ENCODE peak calls at places on chromosomes 2 and 18, in eight cellular contexts. Q is cardiac muscle cell, R is WERI-Rb-1, A is GM12865, D is tibial artery, F is activated B cell treated with CpG ODN at 0.5 μM for 24 hours, B is neural progenitor cell, L is testis. K is an unnamed sample.

GRCh38 chr2:201261471-201261870 is 1.1 kb downstream of the CASP8 start:
- DNase-seq in Q (no peak), R (no peak), A (peak; percentile 22), D (no peak), F (no peak), B (no peak), L (no peak), K (no peak)

GRCh38 chr2:61905372-61906186 is at the start of gene COMMD1:
- DNase-seq in Q (peak; percentile 88), R (peak; percentile 91), A (peak; percentile 89), D (peak; percentile 87), F (peak; percentile 78), B (peak; percentile 86), L (peak; percentile 93), K (peak; percentile 80)

GRCh38 chr2:41241325-41242000 is 789.6 kb upstream of the SLC8A1 start:
- DNase-seq in Q (no peak), R (no peak), A (peak; percentile 15), D (no peak), F (no peak), B (no peak), L (no peak), K (no peak)

GRCh38 chr2:181140414-181140813 is 160.0 kb downstream of the UBE2E3 start:
- DNase-seq in Q (no peak), R (no peak), A (no peak), D (peak; percentile 62), F (no peak), B (no peak), L (no peak), K (no peak)

GRCh38 chr2:20450201-20451108 is 3.6 kb downstream of the RHOB start:
- DNase-seq in Q (peak; percentile 28), R (peak; percentile 79), A (no peak), D (peak; percentile 93), F (no peak), B (peak; percentile 42), L (peak; percentile 61), K (peak; percentile 64)

GRCh38 chr2:194116861-194117260 is 1540.2 kb upstream of the SLC39A10 start:
- DNase-seq in Q (no peak), R (no peak), A (no peak), D (no peak), F (no peak), B (no peak), L (no peak), K (no peak)

GRCh38 chr2:231786177-231786916 is at the start of gene COPS7B:
- DNase-seq in Q (peak; percentile 93), R (peak; percentile 89), A (peak; percentile 92), D (peak; percentile 84), F (peak; percentile 78), B (peak; percentile 93), L (peak; percentile 85), K (peak; percentile 73)

GRCh38 chr2:51258301-51258700 is 226.4 kb upstream of the NRXN1 start:
- DNase-seq in Q (no peak), R (no peak), A (no peak), D (no peak), F (no peak), B (no peak), L (no peak), K (no peak)

GRCh38 chr2:129233751-129234406 is 745.6 kb upstream of the RAB6C start:
- DNase-seq in Q (peak; percentile 47), R (peak; percentile 30), A (no peak), D (no peak), F (no peak), B (peak; percentile 52), L (peak; percentile 59), K (peak; percentile 9)

GRCh38 chr18:34971313-34971712 is 69.9 kb upstream of the MAPRE2 start:
- DNase-seq in Q (no peak), R (no peak), A (no peak), D (no peak), F (no peak), B (no peak), L (no peak), K (no peak)

GRCh38 chr2:12090072-12090471 is 343.6 kb downstream of the LPIN1 start:
- DNase-seq in Q (no peak), R (no peak), A (no peak), D (no peak), F (no peak), B (no peak), L (no peak), K (no peak)

GRCh38 chr18:681985-682384 is 24.5 kb downstream of the TYMS start:
- DNase-seq in Q (no peak), R (no peak), A (no peak), D (no peak), F (no peak), B (no peak), L (no peak), K (no peak)

GRCh38 chr2:238203104-238203972 is at the start of gene ILKAP:
- DNase-seq in Q (peak; percentile 94), R (peak; percentile 87), A (peak; percentile 91), D (peak; percentile 93), F (peak; percentile 90), B (peak; percentile 94), L (peak; percentile 87), K (peak; percentile 92)

GRCh38 chr2:64362562-64363026 is 91.4 kb upstream of the LGALSL start:
- DNase-seq in Q (no peak), R (no peak), A (no peak), D (no peak), F (no peak), B (no peak), L (no peak), K (no peak)

GRCh38 chr2:142876423-142876822 is 1.0 kb upstream of the KYNU start:
- DNase-seq in Q (no peak), R (no peak), A (no peak), D (no peak), F (no peak), B (no peak), L (no peak), K (no peak)
- TF ChIP-seq CTCF in Q (no peak), R (no peak), A (no peak), D (no peak), F (no peak), B (no peak), L (no peak), K (no peak)

GRCh38 chr2:241734467-241735208 is at the start of gene D2HGDH:
- DNase-seq in Q (peak; percentile 95), R (peak; percentile 90), A (peak; percentile 92), D (peak; percentile 96), F (peak; percentile 97), B (peak; percentile 95), L (peak; percentile 96), K (peak; percentile 95)

GRCh38 chr2:241730679-241731293 is 3.6 kb upstream of the D2HGDH start:
- DNase-seq in Q (no peak), R (peak; percentile 26), A (no peak), D (no peak), F (no peak), B (no peak), L (no peak), K (no peak)

GRCh38 chr2:241733391-241734207 is 831 bp upstream of the D2HGDH start:
- DNase-seq in Q (no peak), R (no peak), A (no peak), D (no peak), F (no peak), B (no peak), L (no peak), K (no peak)

GRCh38 chr2:241736111-241736510 is 1.7 kb downstream of the D2HGDH start:
- DNase-seq in Q (no peak), R (no peak), A (no peak), D (no peak), F (no peak), B (no peak), L (no peak), K (no peak)

GRCh38 chr2:241734208-241734466 is 293 bp upstream of the D2HGDH start:
- DNase-seq in Q (no peak), R (no peak), A (peak; percentile 18), D (no peak), F (no peak), B (no peak), L (no peak), K (no peak)
- TF ChIP-seq CTCF in Q (no peak), R (no peak), A (no peak), D (no peak), F (no peak), B (peak; percentile 33), L (no peak), K (no peak)

DNA sequence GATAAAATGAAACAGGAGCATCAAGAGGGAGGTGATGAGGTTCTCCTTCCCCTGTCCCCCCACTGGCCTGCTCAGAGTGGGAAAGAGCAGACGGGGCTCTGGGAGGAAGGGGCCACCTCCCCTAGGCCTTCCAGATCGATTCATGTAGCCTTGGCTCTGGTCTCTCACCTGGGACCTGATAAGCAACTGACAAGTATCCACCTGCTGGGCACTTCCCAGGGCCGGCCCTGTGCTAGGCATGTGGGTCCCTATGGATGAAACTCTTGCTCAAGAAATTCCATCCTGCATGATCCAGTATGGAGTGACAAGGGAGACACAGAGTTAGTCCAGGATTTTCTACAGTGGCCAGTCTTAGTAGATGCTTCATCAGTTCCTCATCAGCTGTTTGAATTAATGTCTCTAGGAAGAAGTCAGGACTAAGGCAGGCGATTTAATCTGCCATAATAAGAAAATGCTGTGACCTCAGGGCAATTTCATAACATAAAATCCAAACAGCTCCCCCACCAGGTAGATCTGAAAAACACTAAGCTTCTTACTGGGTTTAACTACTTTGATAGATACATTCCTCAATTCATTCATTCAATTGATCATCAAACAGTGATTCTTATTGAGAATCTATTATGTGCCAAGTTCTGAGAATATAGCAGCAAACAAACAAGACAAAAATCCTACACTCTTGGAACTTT is 44.7 kb upstream of the ZFP36L2 start:
- DNase-seq in Q (no peak), R (no peak), A (no peak), D (peak; percentile 63), F (no peak), B (no peak), L (no peak), K (no peak)
- TF ChIP-seq CTCF in Q (peak; percentile 15), R (peak; percentile 15), A (no peak), D (no peak), F (no peak), B (peak; percentile 38), L (no peak), K (no peak)

GRCh38 chr2:160281213-160281612 is 81.1 kb upstream of the ITGB6 start:
- DNase-seq in Q (no peak), R (no peak), A (no peak), D (no peak), F (no peak), B (no peak), L (no peak), K (no peak)

GRCh38 chr2:160275646-160276045 is 75.6 kb upstream of the ITGB6 start:
- DNase-seq in Q (no peak), R (no peak), A (no peak), D (no peak), F (no peak), B (no peak), L (no peak), K (no peak)

GRCh38 chr2:160278101-160278888 is 78.2 kb upstream of the ITGB6 start:
- DNase-seq in Q (no peak), R (no peak), A (no peak), D (no peak), F (no peak), B (no peak), L (no peak), K (no peak)

GRCh38 chr2:160279813-160280465 is 79.9 kb upstream of the ITGB6 start:
- DNase-seq in Q (no peak), R (no peak), A (no peak), D (no peak), F (no peak), B (no peak), L (no peak), K (no peak)

DNA sequence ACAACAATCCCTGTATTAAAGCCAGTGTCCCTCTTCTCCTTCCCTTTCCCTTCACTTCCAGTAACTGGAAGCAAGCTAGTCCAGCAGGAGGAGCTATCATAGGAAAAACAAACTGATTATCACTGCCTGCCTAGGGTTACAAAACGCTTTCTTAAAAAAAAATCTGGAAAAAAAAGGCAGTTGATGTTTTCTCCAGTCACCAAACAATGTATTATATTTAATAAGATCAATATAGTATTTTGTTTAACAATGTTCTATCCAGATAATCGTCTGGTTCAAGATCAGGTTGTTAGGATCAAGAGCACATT is 78.8 kb upstream of the ITGB6 start:
- DNase-seq in Q (peak; percentile 36), R (no peak), A (no peak), D (no peak), F (no peak), B (peak; percentile 44), L (no peak), K (no peak)
- TF ChIP-seq CTCF in Q (peak; percentile 76), R (no peak), A (no peak), D (peak; percentile 37), F (no peak), B (peak; percentile 58), L (peak; percentile 30), K (peak; percentile 42)